ENCODE peak calls at places on chromosomes 3 and 15, in ten cellular contexts. N, W, I, S, E, L, K, F, P and D are unnamed samples.
A peak's percentile ranks its signal among the peaks of the same experiment; 100 is the strongest.

GRCh38 chr15:96330064-96330449 is 443 bp upstream of the NR2F2 start:
- DNase-seq in N (no peak), W (no peak), I (no peak), S (no peak), E (peak; percentile 61), L (no peak), K (peak; percentile 89), F (peak; percentile 80), P (peak; percentile 59), D (no peak)

GRCh38 chr3:104044002-104044401 is 1322.7 kb upstream of the ALCAM start:
- DNase-seq in N (no peak), W (no peak), I (no peak), S (no peak), E (no peak), L (no peak), K (no peak), F (no peak), P (no peak), D (no peak)

GRCh38 chr15:36361351-36361870 is 218.0 kb upstream of the CDIN1 start:
- DNase-seq in N (no peak), W (no peak), I (no peak), S (no peak), E (no peak), L (no peak), K (peak; percentile 77), F (no peak), P (no peak), D (no peak)

GRCh38 chr3:102179321-102180290 is 255.2 kb upstream of the ZPLD1 start:
- DNase-seq in N (no peak), W (no peak), I (no peak), S (no peak), E (no peak), L (no peak), K (peak; percentile 58), F (no peak), P (no peak), D (no peak)

GRCh38 chr3:64694127-64694526 is 6.3 kb upstream of the ADAMTS9 start:
- DNase-seq in N (no peak), W (no peak), I (no peak), S (no peak), E (no peak), L (no peak), K (no peak), F (no peak), P (no peak), D (no peak)

GRCh38 chr3:44106761-44107160 is 134.9 kb upstream of the TOPAZ1 start:
- DNase-seq in N (no peak), W (no peak), I (no peak), S (no peak), E (no peak), L (no peak), K (no peak), F (no peak), P (no peak), D (no peak)

GRCh38 chr15:90618330-90619136 is 88.8 kb downstream of the CRTC3 start:
- DNase-seq in N (no peak), W (no peak), I (no peak), S (no peak), E (no peak), L (no peak), K (peak; percentile 17), F (no peak), P (no peak), D (peak; percentile 41)

GRCh38 chr3:21188459-21188858 is 562.6 kb downstream of the ZNF385D start:
- DNase-seq in N (no peak), W (no peak), I (no peak), S (no peak), E (no peak), L (no peak), K (no peak), F (no peak), P (no peak), D (no peak)

GRCh38 chr3:72323794-72324193 is 524.5 kb downstream of the SHQ1 start:
- DNase-seq in N (no peak), W (no peak), I (no peak), S (no peak), E (no peak), L (no peak), K (no peak), F (no peak), P (no peak), D (no peak)

GRCh38 chr3:14602804-14603644 is 48.5 kb upstream of the CCDC174 start:
- DNase-seq in N (no peak), W (no peak), I (no peak), S (no peak), E (no peak), L (no peak), K (no peak), F (no peak), P (peak; percentile 47), D (no peak)

GRCh38 chr3:66572090-66572632 is 71.3 kb upstream of the LRIG1 start:
- DNase-seq in N (no peak), W (no peak), I (no peak), S (no peak), E (no peak), L (no peak), K (no peak), F (no peak), P (no peak), D (no peak)

GRCh38 chr3:48402281-48402732 is 27.6 kb downstream of the PLXNB1 start:
- DNase-seq in N (no peak), W (peak; percentile 64), I (peak; percentile 68), S (no peak), E (peak; percentile 67), L (peak; percentile 93), K (peak; percentile 92), F (no peak), P (peak; percentile 2), D (peak; percentile 67)

DNA sequence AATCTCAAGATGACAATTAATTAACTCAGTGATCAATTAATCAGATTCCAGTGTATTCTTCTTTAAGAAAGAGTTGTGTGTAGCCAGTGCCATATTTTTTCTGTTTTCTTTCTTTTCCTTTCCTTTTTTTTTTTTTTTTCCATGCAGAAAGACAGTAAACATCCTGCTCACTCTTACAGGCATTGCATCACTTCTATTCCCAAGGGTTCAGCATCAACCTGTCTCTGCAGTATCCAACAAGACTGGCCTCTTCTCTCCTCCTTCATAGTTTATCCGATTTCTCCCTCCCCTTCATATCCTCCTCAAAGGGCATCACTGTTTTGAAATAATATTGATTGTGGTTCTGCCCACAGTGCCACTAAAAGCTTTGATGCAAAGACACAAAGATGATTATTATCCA is 17.0 kb upstream of the SLC9A9 start:
- DNase-seq in N (no peak), W (no peak), I (no peak), S (no peak), E (no peak), L (no peak), K (peak; percentile 3), F (no peak), P (no peak), D (no peak)
- TF ChIP-seq CTCF in N (no peak), W (no peak), I (no peak), S (no peak), E (no peak), L (no peak), K (no peak), F (no peak), P (no peak), D (no peak)

DNA sequence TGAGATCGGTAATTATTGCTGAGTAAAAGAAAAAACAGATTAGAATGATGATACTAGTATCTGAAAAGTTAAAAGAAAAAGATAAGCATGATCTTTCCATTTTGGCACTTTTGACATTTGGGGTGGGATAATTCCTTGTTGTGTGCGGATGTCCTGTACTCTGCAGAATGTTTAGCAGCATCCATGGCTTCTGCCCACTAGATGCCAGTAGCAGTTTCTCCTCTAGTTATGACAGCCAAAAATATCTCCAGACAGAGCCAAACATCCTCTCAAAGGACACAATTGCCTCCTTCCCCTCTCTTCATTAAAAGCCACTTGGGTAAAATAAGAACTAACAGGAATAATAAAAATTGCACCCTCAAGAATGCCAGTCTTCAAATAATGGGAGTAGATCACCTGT is 468.8 kb upstream of the GRM7 start:
- DNase-seq in N (no peak), W (no peak), I (no peak), S (no peak), E (no peak), L (no peak), K (no peak), F (no peak), P (no peak), D (no peak)
- TF ChIP-seq CTCF in N (no peak), W (no peak), I (no peak), S (peak; percentile 20), E (no peak), L (peak; percentile 4), K (no peak), F (no peak), P (no peak), D (no peak)

GRCh38 chr3:127791221-127791913 is 30.9 kb downstream of the MGLL start:
- DNase-seq in N (no peak), W (no peak), I (peak; percentile 59), S (no peak), E (no peak), L (peak; percentile 65), K (peak; percentile 90), F (peak; percentile 63), P (no peak), D (peak; percentile 70)
- TF ChIP-seq CTCF in N (no peak), W (no peak), I (peak; percentile 33), S (no peak), E (peak; percentile 36), L (peak; percentile 44), K (peak; percentile 40), F (no peak), P (no peak), D (peak; percentile 33)

GRCh38 chr15:25739687-25740121 is 123.4 kb downstream of the ATP10A start:
- DNase-seq in N (no peak), W (no peak), I (no peak), S (no peak), E (no peak), L (peak; percentile 18), K (peak; percentile 64), F (no peak), P (peak; percentile 34), D (peak; percentile 16)
- TF ChIP-seq CTCF in N (peak; percentile 37), W (no peak), I (peak; percentile 61), S (peak; percentile 30), E (peak; percentile 64), L (peak; percentile 58), K (peak; percentile 63), F (no peak), P (no peak), D (peak; percentile 65)

GRCh38 chr15:29698030-29698701 is 124.1 kb downstream of the TJP1 start:
- DNase-seq in N (no peak), W (no peak), I (no peak), S (no peak), E (peak; percentile 24), L (no peak), K (peak; percentile 94), F (no peak), P (no peak), D (no peak)
- TF ChIP-seq CTCF in N (no peak), W (no peak), I (no peak), S (no peak), E (no peak), L (no peak), K (no peak), F (no peak), P (no peak), D (no peak)